ENCODE peak calls at places on chromosomes 5 and 9, in ten cellular contexts. K is tibial nerve, A is adrenal gland, N is H1, G is heart left ventricle, P is uterus, E is ovary, J is esophagus squamous epithelium, H is stomach, Y is Peyer's patch. F is an unnamed sample.
A peak's percentile ranks its signal among the peaks of the same experiment; 100 is the strongest.

GRCh38 chr5:176415240-176416122 is 858 bp downstream of the CLTB start:
- DNase-seq in G (peak; percentile 33), H (peak; percentile 41), E (no peak), A (peak; percentile 81), P (peak; percentile 47), K (no peak), J (no peak), Y (no peak), N (no peak), F (peak; percentile 37)

GRCh38 chr5:139654875-139655491 is 6.8 kb downstream of the CXXC5 start:
- DNase-seq in G (peak; percentile 47), P (no peak), J (no peak), A (no peak), K (no peak), E (no peak), H (peak; percentile 66), N (no peak), Y (no peak), F (no peak)

GRCh38 chr9:22622823-22623222 is 176.2 kb downstream of the DMRTA1 start:
- DNase-seq in K (no peak), H (no peak), G (no peak), N (no peak), A (no peak), Y (no peak), E (no peak), P (no peak), J (no peak), F (no peak)

GRCh38 chr9:92931606-92932005 is 15.7 kb upstream of the FGD3 start:
- DNase-seq in N (no peak), P (no peak), K (no peak), Y (no peak), A (no peak), E (no peak), G (no peak), J (no peak), H (no peak), F (no peak)

GRCh38 chr9:130051855-130052254 is 1.9 kb upstream of the GPR107 start:
- DNase-seq in G (no peak), H (no peak), P (no peak), K (no peak), J (no peak), Y (no peak), N (no peak), A (no peak), E (no peak), F (no peak)

GRCh38 chr5:168988699-168989098 is 312.2 kb downstream of the SLIT3 start:
- DNase-seq in A (no peak), E (no peak), G (no peak), P (no peak), K (no peak), J (no peak), N (no peak), Y (no peak), H (no peak), F (no peak)

GRCh38 chr5:126334755-126335154 is 88.5 kb upstream of the GRAMD2B start:
- DNase-seq in N (no peak), A (no peak), P (no peak), H (no peak), K (no peak), Y (no peak), J (no peak), E (no peak), G (no peak), F (no peak)

GRCh38 chr9:110464321-110464720 is 115.2 kb downstream of the SVEP1 start:
- DNase-seq in E (no peak), N (no peak), K (no peak), G (no peak), H (no peak), A (no peak), Y (no peak), J (no peak), P (no peak), F (no peak)

GRCh38 chr9:3848445-3849114 is 322.8 kb upstream of the RFX3 start:
- DNase-seq in N (peak; percentile 47), J (no peak), G (no peak), E (no peak), Y (no peak), P (no peak), A (no peak), K (no peak), H (no peak), F (no peak)

GRCh38 chr9:127835930-127836586 is 18.4 kb downstream of the ENG start:
- DNase-seq in G (no peak), N (no peak), E (peak; percentile 72), H (no peak), J (no peak), K (peak; percentile 45), P (peak; percentile 60), Y (peak; percentile 65), A (no peak), F (no peak)

DNA sequence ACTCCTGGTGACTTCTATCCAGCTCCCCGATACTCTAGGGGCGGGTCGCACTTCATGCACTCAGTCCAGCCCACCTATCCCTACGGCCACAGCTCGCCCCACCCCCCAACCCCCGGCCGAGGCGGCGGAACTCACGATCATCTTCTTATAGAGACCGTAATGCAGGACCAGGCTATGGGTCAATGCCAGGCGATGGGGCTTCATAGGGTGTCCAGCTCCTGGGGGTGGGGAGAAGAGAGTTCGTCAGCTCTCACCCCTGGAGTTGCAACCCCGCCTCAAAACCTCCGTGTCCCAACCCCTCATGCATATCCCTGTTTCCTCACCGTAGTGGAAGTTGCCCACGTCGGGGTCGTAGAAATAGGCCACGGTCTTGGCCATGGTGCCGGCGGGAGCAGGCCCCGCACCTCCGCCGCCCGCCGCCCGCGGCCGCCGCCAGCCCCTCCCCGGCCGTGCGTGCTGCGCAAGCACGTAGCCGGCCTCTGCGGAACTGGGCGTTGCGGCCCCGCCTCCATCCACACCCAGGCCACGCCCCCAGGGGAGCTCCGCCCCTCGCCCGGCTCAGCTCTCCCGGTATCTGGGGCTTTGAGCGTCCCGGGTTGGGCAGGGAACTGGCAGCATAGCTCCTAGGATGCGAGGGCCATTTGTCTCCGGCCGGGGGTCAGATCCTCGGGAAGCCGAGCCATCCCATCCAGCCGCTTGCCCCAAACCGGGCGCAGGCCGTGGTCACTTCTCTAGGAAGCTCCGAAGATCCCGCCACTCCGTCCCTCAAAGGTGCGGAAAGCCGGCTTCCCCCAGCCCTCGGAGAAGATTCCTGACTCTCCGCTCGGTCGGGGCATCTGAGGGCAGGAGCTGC is at the start of the genes HDAC3 and RELL2:
- DNase-seq in P (peak; percentile 92), G (peak; percentile 94), Y (peak; percentile 98), J (peak; percentile 66), K (peak; percentile 85), N (peak; percentile 78), A (peak; percentile 97), E (peak; percentile 92), H (peak; percentile 96), F (peak; percentile 96)
- TF ChIP-seq POLR2A in P (peak; percentile 88), G (peak; percentile 63), Y (peak; percentile 90), J (peak; percentile 96), K (peak; percentile 67), N (no peak), A (peak; percentile 86), E (peak; percentile 84), H (no peak), F (peak; percentile 84)

DNA sequence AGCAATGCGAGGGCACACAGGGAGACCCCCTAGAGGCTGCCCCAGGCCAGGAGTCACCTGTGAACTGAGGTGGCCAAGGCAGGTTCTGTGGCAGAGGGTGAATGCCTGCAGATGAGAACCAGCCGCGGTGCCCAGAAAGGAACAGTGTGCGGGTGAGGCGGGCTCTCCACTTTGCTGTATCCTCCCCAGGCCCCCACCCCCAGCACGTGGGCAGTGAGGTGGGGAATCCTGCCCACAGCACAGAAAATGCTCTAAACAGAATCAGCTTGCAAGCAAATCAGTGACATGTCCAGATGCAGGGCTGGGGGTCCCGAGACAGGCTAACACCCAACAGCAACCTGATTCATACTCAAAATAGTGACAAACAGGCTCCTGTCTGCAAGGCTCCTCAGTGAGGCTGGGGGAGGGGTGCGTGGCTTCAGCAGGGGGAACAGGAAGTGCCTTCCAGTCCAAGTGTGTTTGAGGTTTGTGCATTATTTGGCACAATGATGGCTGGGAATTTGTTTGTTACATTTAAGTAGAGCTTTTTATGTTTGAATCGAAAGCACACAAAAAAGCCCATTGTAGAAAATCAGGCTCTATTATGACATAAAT is 201.5 kb downstream of the HSD17B3 start:
- DNase-seq in Y (no peak), K (no peak), P (no peak), N (no peak), E (no peak), A (peak; percentile 48), G (no peak), H (no peak), J (no peak), F (no peak)
- H3K9me3 ChIP-seq in Y (no peaks in the 10 kb centered on the region), K (peaks cover 18% of the 10 kb centered on the region), P (no peaks in the 10 kb centered on the region), N (no peaks in the 10 kb centered on the region), E (no peaks in the 10 kb centered on the region), A (no peaks in the 10 kb centered on the region), G (peaks cover 3% of the 10 kb centered on the region), H (peaks cover 8% of the 10 kb centered on the region), J (no peaks in the 10 kb centered on the region), F (no peaks in the 10 kb centered on the region)

DNA sequence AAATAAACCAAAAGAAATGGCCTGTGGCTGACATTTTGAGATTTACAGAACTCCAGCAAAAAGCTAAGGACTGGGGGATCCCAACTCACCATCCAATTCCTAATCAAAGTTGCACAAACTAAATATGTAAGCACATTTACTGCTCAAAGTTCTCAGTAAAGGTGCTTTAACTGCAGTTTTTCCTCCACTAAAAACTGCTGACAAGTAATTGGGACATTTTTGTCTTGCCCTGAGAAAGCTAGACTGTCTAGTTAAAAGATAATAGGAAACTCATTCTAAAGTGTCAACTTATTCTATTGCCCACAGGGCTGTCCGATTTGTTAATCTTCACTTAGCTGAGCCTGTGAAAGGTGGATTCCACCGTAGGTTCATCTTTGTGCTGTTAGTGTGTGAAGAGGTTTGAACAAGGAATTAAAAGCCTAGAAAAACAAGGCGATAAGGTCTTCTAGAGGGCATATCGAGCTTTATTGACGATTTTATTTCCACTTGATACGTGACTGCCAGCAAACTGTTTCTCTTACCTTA is 1.0 kb downstream of the DOCK8 start:
- DNase-seq in Y (no peak), A (no peak), P (no peak), J (no peak), E (no peak), K (no peak), N (no peak), G (no peak), H (no peak), F (no peak)
- H3K4me3 ChIP-seq in Y (peak overlapping the region; percentile 61), A (peak overlapping the region; percentile 25), P (peak overlapping the region; percentile 46), J (peak overlapping the region; percentile 66), E (peak overlapping the region; percentile 43), K (peak overlapping the region; percentile 38), N (peak overlapping the region; percentile 44), G (peak overlapping the region; percentile 60), H (peak overlapping the region; percentile 66), F (peak overlapping the region; percentile 61)

GRCh38 chr5:151095341-151096000 is 14.6 kb upstream of the TNIP1 start:
- DNase-seq in A (peak; percentile 71), K (no peak), H (peak; percentile 60), G (peak; percentile 49), P (peak; percentile 53), E (peak; percentile 79), J (no peak), N (no peak), Y (peak; percentile 93), F (peak; percentile 64)
- TF ChIP-seq POLR2A in A (no peak), K (no peak), H (no peak), G (no peak), P (no peak), E (no peak), J (no peak), N (no peak), Y (peak; percentile 34), F (no peak)

GRCh38 chr5:178931846-178932760 is 8.9 kb upstream of the ZNF454 start:
- DNase-seq in J (no peak), N (no peak), A (no peak), P (no peak), Y (no peak), H (no peak), G (no peak), K (no peak), E (no peak), F (no peak)
- H3K9me3 ChIP-seq in J (peaks cover 97% of the 10 kb centered on the region), N (peaks cover 93% of the 10 kb centered on the region), A (peaks cover 4% of the 10 kb centered on the region), P (no peaks in the 10 kb centered on the region), Y (peaks cover 95% of the 10 kb centered on the region), H (peaks cover 100% of the 10 kb centered on the region), G (peaks cover 100% of the 10 kb centered on the region), K (peaks cover 100% of the 10 kb centered on the region), E (peaks cover 76% of the 10 kb centered on the region), F (peaks cover 6% of the 10 kb centered on the region)

F was measured in testis.